ENCODE peak calls at places on chromosomes 1 and 21, in six cellular contexts. One of them, this sample, is unnamed.

GRCh38 chr1:31266547-31266946 is 26.9 kb upstream of the NKAIN1 start:
- DNase-seq in lower lobe of right lung: no peak
- DNase-seq in GM12864: no peak
- DNase-seq in breast epithelium: no peak
- DNase-seq in fibroblast of lung: no peak
- DNase-seq in OCI-LY7: no peak
- DNase-seq in this sample: no peak

GRCh38 chr1:193183019-193183643 is 3.3 kb downstream of the B3GALT2 start:
- DNase-seq in lower lobe of right lung: no peak
- DNase-seq in GM12864: peak
- DNase-seq in breast epithelium: no peak
- DNase-seq in fibroblast of lung: peak
- DNase-seq in OCI-LY7: peak
- DNase-seq in this sample: peak

GRCh38 chr1:166170075-166170474 is 3.3 kb upstream of the FAM78B start:
- DNase-seq in lower lobe of right lung: no peak
- DNase-seq in GM12864: peak
- DNase-seq in breast epithelium: no peak
- DNase-seq in fibroblast of lung: no peak
- DNase-seq in OCI-LY7: no peak
- DNase-seq in this sample: no peak

GRCh38 chr1:8816306-8816705 is 1.1 kb downstream of the RERE start:
- DNase-seq in lower lobe of right lung: no peak
- DNase-seq in GM12864: no peak
- DNase-seq in breast epithelium: no peak
- DNase-seq in fibroblast of lung: no peak
- DNase-seq in OCI-LY7: peak
- DNase-seq in this sample: peak

GRCh38 chr1:58310881-58311280 is 235.6 kb downstream of the OMA1 start:
- DNase-seq in lower lobe of right lung: no peak
- DNase-seq in GM12864: no peak
- DNase-seq in breast epithelium: no peak
- DNase-seq in fibroblast of lung: no peak
- DNase-seq in OCI-LY7: no peak
- DNase-seq in this sample: no peak

GRCh38 chr1:58783993-58784757 is at the start of gene JUN:
- DNase-seq in lower lobe of right lung: peak
- DNase-seq in GM12864: peak
- DNase-seq in breast epithelium: peak
- DNase-seq in fibroblast of lung: peak
- DNase-seq in OCI-LY7: peak
- DNase-seq in this sample: peak

GRCh38 chr1:200359610-200360163 is 50.1 kb downstream of the ZNF281 start:
- DNase-seq in lower lobe of right lung: no peak
- DNase-seq in GM12864: no peak
- DNase-seq in breast epithelium: no peak
- DNase-seq in fibroblast of lung: peak
- DNase-seq in OCI-LY7: no peak
- DNase-seq in this sample: peak

GRCh38 chr1:153040950-153041631 is at the start of gene SPRR2D:
- DNase-seq in lower lobe of right lung: no peak
- DNase-seq in GM12864: no peak
- DNase-seq in breast epithelium: no peak
- DNase-seq in fibroblast of lung: no peak
- DNase-seq in OCI-LY7: no peak
- DNase-seq in this sample: no peak

GRCh38 chr1:243507672-243508302 is 251.9 kb downstream of the SDCCAG8 start:
- DNase-seq in lower lobe of right lung: no peak
- DNase-seq in GM12864: no peak
- DNase-seq in breast epithelium: no peak
- DNase-seq in fibroblast of lung: no peak
- DNase-seq in OCI-LY7: no peak
- DNase-seq in this sample: no peak

GRCh38 chr21:31914472-31914871 is 41.7 kb downstream of the HUNK start:
- DNase-seq in lower lobe of right lung: no peak
- DNase-seq in GM12864: no peak
- DNase-seq in breast epithelium: no peak
- DNase-seq in fibroblast of lung: no peak
- DNase-seq in OCI-LY7: no peak
- DNase-seq in this sample: no peak

GRCh38 chr1:21117159-21117953 is 59.3 kb downstream of the EIF4G3 start:
- DNase-seq in lower lobe of right lung: no peak
- DNase-seq in GM12864: no peak
- DNase-seq in breast epithelium: no peak
- DNase-seq in fibroblast of lung: no peak
- DNase-seq in OCI-LY7: no peak
- DNase-seq in this sample: no peak

GRCh38 chr1:16067127-16067768 is 6.2 kb downstream of the FAM131C start:
- DNase-seq in lower lobe of right lung: no peak
- DNase-seq in GM12864: no peak
- DNase-seq in breast epithelium: no peak
- DNase-seq in fibroblast of lung: no peak
- DNase-seq in OCI-LY7: no peak
- DNase-seq in this sample: no peak

GRCh38 chr1:8981169-8981568 is 35.5 kb downstream of the CA6 start:
- DNase-seq in lower lobe of right lung: no peak
- DNase-seq in GM12864: no peak
- DNase-seq in breast epithelium: no peak
- DNase-seq in fibroblast of lung: no peak
- DNase-seq in OCI-LY7: no peak
- DNase-seq in this sample: no peak

GRCh38 chr1:55055084-55055882 is 15.9 kb downstream of the PCSK9 start:
- DNase-seq in lower lobe of right lung: no peak
- DNase-seq in GM12864: no peak
- DNase-seq in breast epithelium: no peak
- DNase-seq in fibroblast of lung: no peak
- DNase-seq in OCI-LY7: no peak
- DNase-seq in this sample: no peak

GRCh38 chr1:39575191-39576015 is 1.2 kb downstream of the PABPC4 start:
- DNase-seq in lower lobe of right lung: peak
- DNase-seq in GM12864: no peak
- DNase-seq in breast epithelium: peak
- DNase-seq in fibroblast of lung: peak
- DNase-seq in OCI-LY7: peak
- DNase-seq in this sample: peak

GRCh38 chr1:225809842-225810578 is at the start of gene EPHX1:
- DNase-seq in lower lobe of right lung: peak
- DNase-seq in GM12864: peak
- DNase-seq in breast epithelium: peak
- DNase-seq in fibroblast of lung: peak
- DNase-seq in OCI-LY7: peak
- DNase-seq in this sample: peak

GRCh38 chr1:225813250-225813964 is 3.5 kb downstream of the EPHX1 start:
- DNase-seq in lower lobe of right lung: peak
- DNase-seq in GM12864: no peak
- DNase-seq in breast epithelium: no peak
- DNase-seq in fibroblast of lung: peak
- DNase-seq in OCI-LY7: peak
- DNase-seq in this sample: peak

GRCh38 chr1:225814381-225814780 is 4.5 kb downstream of the EPHX1 start:
- DNase-seq in lower lobe of right lung: no peak
- DNase-seq in GM12864: no peak
- DNase-seq in breast epithelium: no peak
- DNase-seq in fibroblast of lung: no peak
- DNase-seq in OCI-LY7: no peak
- DNase-seq in this sample: no peak

GRCh38 chr1:225812488-225813249 is 2.7 kb downstream of the EPHX1 start:
- DNase-seq in lower lobe of right lung: no peak
- DNase-seq in GM12864: no peak
- DNase-seq in breast epithelium: no peak
- DNase-seq in fibroblast of lung: no peak
- DNase-seq in OCI-LY7: no peak
- DNase-seq in this sample: no peak

GRCh38 chr1:225811622-225812487 is 1.9 kb downstream of the EPHX1 start:
- DNase-seq in lower lobe of right lung: no peak
- DNase-seq in GM12864: no peak
- DNase-seq in breast epithelium: no peak
- DNase-seq in fibroblast of lung: peak
- DNase-seq in OCI-LY7: no peak
- DNase-seq in this sample: no peak
- H3K4me3 ChIP-seq in lower lobe of right lung: peak
- H3K4me3 ChIP-seq in GM12864: no peak
- H3K4me3 ChIP-seq in breast epithelium: peak
- H3K4me3 ChIP-seq in fibroblast of lung: no peak
- H3K4me3 ChIP-seq in OCI-LY7: no peak
- H3K4me3 ChIP-seq in this sample: no peak

DNA sequence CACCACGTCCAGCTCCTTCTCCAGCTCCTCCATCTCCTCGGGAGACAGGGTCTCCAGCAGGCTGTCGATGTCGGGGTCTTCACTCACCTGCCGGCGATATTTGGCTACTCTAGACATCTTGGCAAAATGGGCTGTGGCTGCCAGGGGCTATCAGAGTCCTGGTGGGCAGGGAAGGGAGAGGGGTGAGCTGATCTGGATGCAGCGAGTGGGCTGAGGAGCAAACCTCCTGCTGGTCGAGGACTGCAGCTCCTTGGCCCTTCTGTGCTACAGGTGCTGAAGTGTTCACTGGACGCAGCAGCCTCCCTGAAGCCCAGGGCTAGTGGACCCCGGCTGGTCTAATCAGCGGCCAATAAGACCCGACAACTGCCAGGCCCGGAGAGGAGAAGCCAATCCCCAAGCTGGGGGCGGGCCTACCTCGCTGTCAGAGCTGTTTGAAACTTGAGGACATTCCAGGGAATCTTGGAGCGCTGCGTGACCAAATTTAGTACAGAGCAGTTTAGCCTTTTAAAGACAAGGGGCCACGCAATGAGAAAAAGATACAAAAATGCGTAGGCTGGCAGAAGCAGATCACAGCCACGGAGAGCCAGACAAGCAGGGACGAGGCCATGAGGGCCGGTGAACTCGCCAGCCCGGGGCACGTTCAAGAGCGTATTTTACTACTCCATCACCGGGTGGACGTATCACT is at the start of gene LMOD1:
- DNase-seq in lower lobe of right lung: peak
- DNase-seq in GM12864: no peak
- DNase-seq in breast epithelium: peak
- DNase-seq in fibroblast of lung: peak
- DNase-seq in OCI-LY7: no peak
- DNase-seq in this sample: peak
- H3K4me3 ChIP-seq in lower lobe of right lung: peak
- H3K4me3 ChIP-seq in GM12864: no peak
- H3K4me3 ChIP-seq in breast epithelium: peak
- H3K4me3 ChIP-seq in fibroblast of lung: peak
- H3K4me3 ChIP-seq in OCI-LY7: no peak
- H3K4me3 ChIP-seq in this sample: peak

DNA sequence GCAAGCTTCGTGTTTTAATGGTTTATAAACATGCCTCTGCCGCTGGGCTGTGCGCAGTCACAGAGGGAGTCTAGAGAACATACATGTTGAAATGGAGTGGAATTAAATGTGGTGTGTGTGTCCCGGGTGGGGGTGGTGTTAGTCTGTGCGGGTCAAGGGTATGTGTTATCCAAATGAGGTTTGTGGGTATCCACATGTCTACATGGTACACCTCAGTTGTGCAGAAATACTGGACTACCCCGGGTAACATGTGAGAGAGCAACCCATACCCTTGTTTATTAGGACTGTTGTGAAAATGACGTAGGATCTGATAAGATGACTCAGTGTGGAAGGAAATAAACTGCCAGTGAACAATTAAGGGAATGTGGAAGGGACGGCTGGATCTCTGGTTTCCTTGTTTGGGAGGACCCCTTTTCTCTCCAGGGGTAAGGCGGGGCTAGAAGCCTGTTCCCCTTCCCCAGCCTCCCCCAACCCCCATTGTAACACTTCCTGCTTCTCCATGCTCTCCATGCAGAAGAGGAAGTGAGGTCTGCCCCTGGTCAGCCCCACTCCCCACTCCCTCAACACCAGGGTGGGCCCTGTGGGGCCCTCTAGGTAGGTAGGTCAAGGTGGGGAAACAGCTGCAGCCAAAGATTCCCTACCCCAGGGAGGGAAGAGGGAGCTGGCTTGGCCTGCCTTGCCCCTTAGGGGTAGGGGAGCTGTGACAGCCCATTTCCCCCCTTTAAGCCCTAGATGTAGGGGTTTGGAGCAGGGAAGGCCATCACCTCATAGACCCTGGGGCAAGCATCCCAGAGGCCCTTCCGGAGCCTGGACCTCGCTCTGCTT is 690 bp downstream of the EPS8L3 start:
- DNase-seq in lower lobe of right lung: peak
- DNase-seq in GM12864: no peak
- DNase-seq in breast epithelium: no peak
- DNase-seq in fibroblast of lung: peak
- DNase-seq in OCI-LY7: no peak
- DNase-seq in this sample: peak
- H3K4me3 ChIP-seq in lower lobe of right lung: no peak
- H3K4me3 ChIP-seq in GM12864: no peak
- H3K4me3 ChIP-seq in breast epithelium: no peak
- H3K4me3 ChIP-seq in fibroblast of lung: no peak
- H3K4me3 ChIP-seq in OCI-LY7: no peak
- H3K4me3 ChIP-seq in this sample: no peak

DNA sequence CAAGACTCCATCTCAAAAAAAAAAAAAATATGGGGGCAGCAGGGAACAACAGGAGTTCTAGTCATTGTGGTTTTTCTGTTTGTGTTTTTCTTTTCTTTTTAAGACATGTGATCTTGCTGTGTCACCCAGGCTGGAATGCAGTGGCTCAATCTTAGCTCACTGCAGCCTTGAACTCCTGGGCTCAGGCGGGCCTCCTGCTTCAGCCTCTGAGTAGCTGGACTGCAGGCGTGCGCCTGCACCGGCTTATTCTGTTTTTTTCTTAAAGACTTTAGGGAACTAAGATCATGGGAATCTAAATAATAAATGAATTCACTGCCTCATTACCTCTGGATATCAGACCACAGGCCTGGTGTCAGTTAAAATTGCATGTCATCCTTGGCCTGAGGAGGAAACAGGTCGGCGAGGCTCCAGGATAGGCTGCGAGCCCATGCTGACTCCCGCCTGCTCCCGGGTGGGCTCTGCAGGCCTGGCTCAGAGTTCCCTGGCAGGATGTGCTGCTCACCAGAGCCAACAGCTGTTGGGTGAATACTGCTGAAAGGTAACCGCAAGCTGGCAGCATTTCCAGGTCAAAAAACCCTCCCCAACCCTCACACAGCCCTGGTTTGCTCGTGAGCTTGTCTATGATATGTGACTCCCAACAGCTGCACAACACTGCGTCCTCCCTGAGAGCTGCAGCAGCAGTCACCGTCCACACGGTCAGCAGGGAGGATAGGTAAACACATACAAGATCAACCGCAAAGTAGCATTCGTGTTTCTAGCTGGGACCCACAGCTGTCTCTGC is 58.1 kb downstream of the SCCPDH start:
- DNase-seq in lower lobe of right lung: no peak
- DNase-seq in GM12864: no peak
- DNase-seq in breast epithelium: no peak
- DNase-seq in fibroblast of lung: peak
- DNase-seq in OCI-LY7: no peak
- DNase-seq in this sample: peak
- H3K4me3 ChIP-seq in lower lobe of right lung: no peak
- H3K4me3 ChIP-seq in GM12864: no peak
- H3K4me3 ChIP-seq in breast epithelium: no peak
- H3K4me3 ChIP-seq in fibroblast of lung: no peak
- H3K4me3 ChIP-seq in OCI-LY7: no peak
- H3K4me3 ChIP-seq in this sample: peak

GRCh38 chr21:25283720-25284119 is 323.6 kb downstream of the MRPL39 start:
- DNase-seq in lower lobe of right lung: no peak
- DNase-seq in GM12864: peak
- DNase-seq in breast epithelium: no peak
- DNase-seq in fibroblast of lung: peak
- DNase-seq in OCI-LY7: peak
- DNase-seq in this sample: peak
- H3K4me3 ChIP-seq in lower lobe of right lung: no peak
- H3K4me3 ChIP-seq in GM12864: no peak
- H3K4me3 ChIP-seq in breast epithelium: no peak
- H3K4me3 ChIP-seq in fibroblast of lung: no peak
- H3K4me3 ChIP-seq in OCI-LY7: no peak
- H3K4me3 ChIP-seq in this sample: no peak